ENCODE peak calls at places on chromosomes 6 and 20, in seven cellular contexts. One of them, this sample, is unnamed.

GRCh38 chr6:153130515-153131036 is 506 bp downstream of the RGS17 start:
- DNase-seq in psoas muscle: no peak
- DNase-seq in uterus: no peak
- DNase-seq in MM.1S: no peak
- DNase-seq in foreskin keratinocyte: no peak
- DNase-seq in WERI-Rb-1: peak
- DNase-seq in HepG2: no peak
- DNase-seq in this sample: peak

GRCh38 chr6:134425521-134426316 is 107.8 kb upstream of the SGK1 start:
- DNase-seq in MM.1S: no peak
- DNase-seq in psoas muscle: no peak
- DNase-seq in HepG2: no peak
- DNase-seq in uterus: no peak
- DNase-seq in foreskin keratinocyte: no peak
- DNase-seq in WERI-Rb-1: no peak
- DNase-seq in this sample: no peak

GRCh38 chr20:18731940-18732339 is 81.6 kb upstream of the SCP2D1 start:
- DNase-seq in uterus: no peak
- DNase-seq in WERI-Rb-1: no peak
- DNase-seq in foreskin keratinocyte: no peak
- DNase-seq in MM.1S: no peak
- DNase-seq in psoas muscle: no peak
- DNase-seq in HepG2: no peak
- DNase-seq in this sample: no peak

GRCh38 chr6:157981395-157982296 is at the start of gene SYNJ2:
- DNase-seq in WERI-Rb-1: peak
- DNase-seq in psoas muscle: peak
- DNase-seq in HepG2: peak
- DNase-seq in foreskin keratinocyte: peak
- DNase-seq in uterus: peak
- DNase-seq in MM.1S: peak
- DNase-seq in this sample: peak

GRCh38 chr6:166830185-166830890 is 126.0 kb downstream of the RNASET2 start:
- DNase-seq in foreskin keratinocyte: no peak
- DNase-seq in WERI-Rb-1: no peak
- DNase-seq in MM.1S: no peak
- DNase-seq in uterus: no peak
- DNase-seq in HepG2: no peak
- DNase-seq in psoas muscle: no peak
- DNase-seq in this sample: no peak

GRCh38 chr6:148854086-148854485 is 107.3 kb downstream of the UST start:
- DNase-seq in WERI-Rb-1: no peak
- DNase-seq in foreskin keratinocyte: peak
- DNase-seq in HepG2: no peak
- DNase-seq in MM.1S: no peak
- DNase-seq in psoas muscle: no peak
- DNase-seq in uterus: no peak
- DNase-seq in this sample: peak

GRCh38 chr20:33647603-33648395 is 14.3 kb upstream of the C20orf144 start:
- DNase-seq in uterus: no peak
- DNase-seq in HepG2: no peak
- DNase-seq in MM.1S: peak
- DNase-seq in foreskin keratinocyte: peak
- DNase-seq in WERI-Rb-1: no peak
- DNase-seq in psoas muscle: no peak
- DNase-seq in this sample: no peak

GRCh38 chr6:2179950-2180349 is 65.5 kb downstream of the GMDS start:
- DNase-seq in psoas muscle: no peak
- DNase-seq in uterus: no peak
- DNase-seq in HepG2: no peak
- DNase-seq in MM.1S: no peak
- DNase-seq in WERI-Rb-1: no peak
- DNase-seq in foreskin keratinocyte: no peak
- DNase-seq in this sample: no peak

GRCh38 chr6:6546318-6547110 is 42.0 kb upstream of the LY86 start:
- DNase-seq in HepG2: no peak
- DNase-seq in foreskin keratinocyte: peak
- DNase-seq in psoas muscle: peak
- DNase-seq in WERI-Rb-1: peak
- DNase-seq in uterus: peak
- DNase-seq in MM.1S: peak
- DNase-seq in this sample: no peak

GRCh38 chr6:38404355-38404754 is 235.4 kb downstream of the BTBD9 start:
- DNase-seq in uterus: no peak
- DNase-seq in HepG2: peak
- DNase-seq in psoas muscle: no peak
- DNase-seq in WERI-Rb-1: no peak
- DNase-seq in foreskin keratinocyte: peak
- DNase-seq in MM.1S: no peak
- DNase-seq in this sample: no peak

DNA sequence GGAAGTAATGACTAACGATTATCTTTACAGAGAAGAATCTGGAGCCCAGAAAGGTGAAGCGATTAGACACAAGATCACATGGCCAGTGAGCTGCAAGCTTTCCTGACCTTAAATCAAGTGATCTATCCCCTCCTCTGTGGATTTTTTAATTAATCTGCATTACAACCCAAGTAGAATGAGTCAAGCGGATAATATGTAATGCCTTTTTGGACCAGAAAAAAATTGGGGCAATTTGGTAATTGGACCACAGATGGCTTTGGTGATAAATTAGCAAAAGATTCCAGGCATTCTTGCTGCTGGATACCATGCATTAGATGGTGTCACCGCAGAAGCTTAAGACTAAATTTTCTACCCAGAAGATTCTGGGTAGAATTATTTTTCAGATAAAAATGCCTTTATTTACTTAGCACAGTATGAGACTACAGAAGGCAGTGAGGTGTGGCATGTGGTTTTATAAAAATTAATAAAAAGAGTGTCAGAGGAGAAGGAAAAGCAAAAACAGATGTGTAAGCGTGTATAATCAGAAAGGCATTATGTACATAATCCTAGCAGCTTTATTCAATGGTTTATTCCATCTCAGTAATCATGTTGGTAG is 53.9 kb upstream of the PCSK2 start:
- DNase-seq in WERI-Rb-1: peak
- DNase-seq in psoas muscle: no peak
- DNase-seq in uterus: no peak
- DNase-seq in MM.1S: no peak
- DNase-seq in foreskin keratinocyte: no peak
- DNase-seq in HepG2: no peak
- DNase-seq in this sample: no peak
- TF ChIP-seq CTCF in WERI-Rb-1: no peak
- TF ChIP-seq CTCF in psoas muscle: no peak
- TF ChIP-seq CTCF in uterus: no peak
- TF ChIP-seq CTCF in MM.1S: no peak
- TF ChIP-seq CTCF in foreskin keratinocyte: no peak
- TF ChIP-seq CTCF in HepG2: no peak
- TF ChIP-seq CTCF in this sample: no peak

GRCh38 chr20:39289831-39290230 is 327.7 kb downstream of the DHX35 start:
- DNase-seq in MM.1S: no peak
- DNase-seq in HepG2: no peak
- DNase-seq in psoas muscle: no peak
- DNase-seq in uterus: no peak
- DNase-seq in WERI-Rb-1: no peak
- DNase-seq in foreskin keratinocyte: no peak
- DNase-seq in this sample: no peak
- H3K27ac ChIP-seq in MM.1S: no peak
- H3K27ac ChIP-seq in HepG2: no peak
- H3K27ac ChIP-seq in psoas muscle: no peak
- H3K27ac ChIP-seq in uterus: no peak
- H3K27ac ChIP-seq in WERI-Rb-1: no peak
- H3K27ac ChIP-seq in foreskin keratinocyte: no peak
- H3K27ac ChIP-seq in this sample: no peak

DNA sequence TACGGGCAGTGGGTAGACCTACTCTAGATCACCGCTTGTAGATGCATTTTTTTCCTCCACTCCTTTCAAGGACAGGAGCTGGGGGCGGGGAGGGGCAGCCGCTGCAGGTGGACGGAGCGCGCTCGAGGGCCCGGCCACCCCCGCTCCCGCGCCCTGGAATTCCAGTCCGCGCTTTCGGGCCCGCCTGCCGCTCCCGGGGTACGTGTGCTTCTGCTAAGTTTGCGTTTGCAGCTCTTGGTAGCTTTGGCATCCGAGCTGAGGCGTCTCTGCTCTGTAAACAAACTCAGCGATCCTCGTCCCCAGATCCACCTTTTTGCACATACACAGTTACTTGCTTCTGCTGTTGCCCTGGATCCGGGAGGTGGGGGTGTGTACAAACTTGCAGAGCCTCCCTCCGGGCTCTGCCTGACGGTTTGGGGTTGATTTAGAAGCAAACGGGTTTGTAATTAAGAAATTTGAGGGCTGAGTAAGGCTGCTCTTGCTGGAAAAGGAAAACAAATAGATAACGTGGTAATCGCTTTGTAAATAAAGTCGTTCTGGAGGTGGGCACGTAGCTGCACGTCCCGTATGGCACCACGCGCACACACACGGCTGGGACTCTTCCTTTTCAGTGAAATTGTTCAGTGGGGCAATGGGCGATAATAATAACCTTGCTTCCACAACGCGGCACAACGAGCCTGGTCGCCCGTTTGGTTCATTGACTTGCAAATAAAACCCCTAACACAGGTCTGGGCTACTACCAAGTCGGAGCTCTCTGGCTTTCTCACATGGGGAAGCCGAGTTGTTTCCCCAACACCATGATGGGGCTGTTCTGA is 998 bp upstream of the CITED2 start:
- DNase-seq in foreskin keratinocyte: peak
- DNase-seq in uterus: peak
- DNase-seq in WERI-Rb-1: peak
- DNase-seq in psoas muscle: peak
- DNase-seq in HepG2: peak
- DNase-seq in MM.1S: peak
- DNase-seq in this sample: peak
- TF ChIP-seq CTCF in foreskin keratinocyte: peak
- TF ChIP-seq CTCF in uterus: no peak
- TF ChIP-seq CTCF in WERI-Rb-1: no peak
- TF ChIP-seq CTCF in psoas muscle: no peak
- TF ChIP-seq CTCF in HepG2: peak
- TF ChIP-seq CTCF in MM.1S: peak
- TF ChIP-seq CTCF in this sample: no peak

DNA sequence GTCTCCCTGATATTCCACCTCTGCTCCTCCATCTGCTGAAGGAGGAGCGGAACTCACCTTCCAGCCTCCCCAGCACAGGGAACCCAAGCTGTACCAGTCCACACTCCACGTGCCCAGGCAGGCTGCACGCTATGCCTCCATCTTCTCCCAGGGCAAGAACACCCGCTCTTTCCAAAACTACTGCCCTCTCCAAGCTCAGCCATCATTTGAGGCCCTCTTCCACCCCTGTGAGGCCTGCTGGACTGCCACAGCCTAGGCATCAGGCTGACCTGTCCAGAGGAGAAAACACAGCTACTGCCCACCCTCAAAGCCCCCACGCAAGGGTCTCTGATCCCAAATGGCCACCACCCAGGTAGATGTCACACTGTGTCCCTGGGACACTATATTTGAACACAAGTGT is 99.9 kb downstream of the PRND start:
- DNase-seq in WERI-Rb-1: no peak
- DNase-seq in uterus: no peak
- DNase-seq in MM.1S: no peak
- DNase-seq in psoas muscle: no peak
- DNase-seq in HepG2: no peak
- DNase-seq in foreskin keratinocyte: no peak
- DNase-seq in this sample: no peak
- H3K27ac ChIP-seq in WERI-Rb-1: no peak
- H3K27ac ChIP-seq in uterus: peak
- H3K27ac ChIP-seq in MM.1S: no peak
- H3K27ac ChIP-seq in psoas muscle: no peak
- H3K27ac ChIP-seq in HepG2: no peak
- H3K27ac ChIP-seq in foreskin keratinocyte: no peak
- H3K27ac ChIP-seq in this sample: no peak

GRCh38 chr6:48928937-48929336 is 534.1 kb downstream of the MMUT start:
- DNase-seq in uterus: no peak
- DNase-seq in HepG2: no peak
- DNase-seq in psoas muscle: no peak
- DNase-seq in foreskin keratinocyte: no peak
- DNase-seq in MM.1S: no peak
- DNase-seq in WERI-Rb-1: no peak
- DNase-seq in this sample: no peak
- TF ChIP-seq CTCF in uterus: no peak
- TF ChIP-seq CTCF in HepG2: no peak
- TF ChIP-seq CTCF in psoas muscle: no peak
- TF ChIP-seq CTCF in foreskin keratinocyte: no peak
- TF ChIP-seq CTCF in MM.1S: no peak
- TF ChIP-seq CTCF in WERI-Rb-1: no peak
- TF ChIP-seq CTCF in this sample: no peak